ENCODE peak calls at places on chromosomes 7 and 10, in four cellular contexts. A, O, D and V are unnamed samples. For H3K4me1 and H3K27me3, the result is how much of the 10 kb centered on the place peaks cover.

GRCh38 chr7:80134105-80134535 is 511 bp upstream of the GNAI1 start:
- DNase-seq in A (no peak), D (no peak), O (no peak), V (no peak)

GRCh38 chr10:49592726-49593563 is 17.2 kb upstream of the SLC18A3 start:
- DNase-seq in A (peak), D (no peak), O (no peak), V (peak)

GRCh38 chr10:21528452-21529235 is 3.2 kb upstream of the SKIDA1 start:
- DNase-seq in O (no peak), D (no peak), A (no peak), V (no peak)

GRCh38 chr7:149772821-149773425 is 465 bp downstream of the ZNF467 start:
- DNase-seq in O (no peak), A (peak), D (no peak), V (no peak)

GRCh38 chr7:151632750-151633515 is 113.2 kb upstream of the RHEB start:
- DNase-seq in A (no peak), O (peak), D (peak), V (peak)

GRCh38 chr7:2523461-2523905 is 3.9 kb downstream of the LFNG start:
- DNase-seq in A (no peak), O (no peak), D (no peak), V (no peak)

GRCh38 chr10:69994262-69994661 is 58.4 kb upstream of the MACROH2A2 start:
- DNase-seq in O (no peak), A (peak), D (no peak), V (peak)

GRCh38 chr7:103132995-103133688 is 15.8 kb downstream of the NAPEPLD start:
- DNase-seq in O (no peak), A (no peak), D (no peak), V (no peak)

GRCh38 chr7:73905360-73905759 is 44.4 kb downstream of the TMEM270 start:
- DNase-seq in O (peak), D (no peak), A (no peak), V (no peak)

GRCh38 chr10:86113983-86114382 is 252.6 kb downstream of the GRID1 start:
- DNase-seq in D (no peak), A (no peak), O (no peak), V (no peak)

GRCh38 chr7:136400877-136401276 is 423.7 kb upstream of the MTPN start:
- DNase-seq in A (no peak), O (no peak), D (no peak), V (no peak)

GRCh38 chr7:159025161-159025779 is 119.4 kb downstream of the VIPR2 start:
- DNase-seq in A (no peak), D (no peak), O (peak), V (no peak)

GRCh38 chr7:22208806-22209205 is 148.1 kb downstream of the RAPGEF5 start:
- DNase-seq in A (no peak), D (no peak), O (no peak), V (no peak)

GRCh38 chr10:101693701-101694055 is 1.3 kb downstream of the FBXW4 start:
- DNase-seq in D (no peak), A (peak), O (no peak), V (peak)

GRCh38 chr7:84455788-84456187 is 261.2 kb upstream of the SEMA3A start:
- DNase-seq in D (no peak), A (no peak), O (no peak), V (no peak)

GRCh38 chr7:1288996-1289551 is 56.4 kb downstream of the UNCX start:
- DNase-seq in D (no peak), A (no peak), O (no peak), V (no peak)

DNA sequence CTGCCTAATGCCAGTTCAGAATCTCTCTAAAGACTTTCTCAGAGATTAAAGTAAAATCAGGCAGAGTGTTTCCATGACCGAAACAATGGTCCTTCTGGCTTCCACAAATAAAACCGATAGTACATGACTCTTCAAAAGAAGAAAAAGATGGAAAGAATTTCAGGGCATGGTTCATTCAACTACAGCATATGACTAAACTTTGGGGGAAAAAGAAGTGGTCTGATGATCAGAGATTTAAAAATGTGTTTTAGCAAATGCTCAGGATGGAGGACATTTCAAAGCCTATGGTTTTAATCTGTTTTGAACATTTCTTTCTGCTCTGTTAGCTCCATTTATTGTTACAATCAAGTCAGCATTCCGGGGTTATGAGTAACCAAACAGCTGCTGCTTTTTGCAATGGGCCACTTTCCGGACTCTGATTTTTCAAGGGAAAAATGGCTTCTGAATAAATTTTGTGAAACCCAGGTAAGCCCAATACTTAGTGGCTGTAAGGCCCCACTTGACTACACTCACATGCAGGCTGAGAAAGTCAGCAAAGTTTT is 142.4 kb downstream of the CUBN start:
- DNase-seq in D (no peak), A (no peak), O (no peak), V (no peak)
- H3K4me1 ChIP-seq in D (under half), A (under half), O (under half), V (under half)

GRCh38 chr10:1651280-1651975 is 85.9 kb downstream of the ADARB2 start:
- DNase-seq in A (no peak), O (peak), D (no peak), V (no peak)
- H3K27me3 ChIP-seq in A (under half), O (under half), D (under half), V (under half)

DNA sequence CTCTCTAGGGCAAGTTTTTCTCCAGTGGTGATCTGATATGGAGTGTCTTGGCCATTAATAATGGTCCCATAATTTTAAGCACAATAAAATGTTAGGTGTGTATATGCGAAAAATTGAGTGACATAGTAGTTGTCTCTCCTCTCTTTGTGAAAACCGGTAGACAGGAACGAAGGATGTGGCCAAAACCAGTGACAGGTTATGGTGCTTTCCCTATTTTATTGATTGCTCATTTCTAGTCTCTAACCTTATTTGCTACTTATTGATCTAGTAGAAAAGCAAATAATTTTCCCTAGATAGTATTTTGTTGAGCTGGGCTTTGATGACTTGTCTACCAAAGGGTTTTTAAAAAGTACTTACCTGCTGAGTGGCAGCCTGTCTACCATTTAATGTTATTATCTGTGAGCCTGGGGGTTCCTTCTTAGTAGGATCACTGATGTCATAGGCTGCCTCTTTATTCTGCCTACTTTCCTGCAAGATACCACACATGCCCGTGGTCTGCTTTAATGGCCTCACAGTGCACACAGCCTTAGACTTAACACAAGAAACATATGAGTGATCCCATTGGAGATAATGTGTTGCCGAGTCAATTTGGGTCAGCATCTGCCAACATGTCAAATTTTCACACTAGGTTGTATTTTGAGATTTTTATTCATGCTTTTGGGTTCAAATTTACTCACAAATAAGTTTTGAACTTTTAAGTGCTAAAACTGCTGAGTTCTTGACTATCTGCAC is 100.0 kb downstream of the AUTS2 start:
- DNase-seq in A (peak), O (no peak), D (no peak), V (no peak)
- H3K4me1 ChIP-seq in A (under half), O (under half), D (under half), V (under half)

DNA sequence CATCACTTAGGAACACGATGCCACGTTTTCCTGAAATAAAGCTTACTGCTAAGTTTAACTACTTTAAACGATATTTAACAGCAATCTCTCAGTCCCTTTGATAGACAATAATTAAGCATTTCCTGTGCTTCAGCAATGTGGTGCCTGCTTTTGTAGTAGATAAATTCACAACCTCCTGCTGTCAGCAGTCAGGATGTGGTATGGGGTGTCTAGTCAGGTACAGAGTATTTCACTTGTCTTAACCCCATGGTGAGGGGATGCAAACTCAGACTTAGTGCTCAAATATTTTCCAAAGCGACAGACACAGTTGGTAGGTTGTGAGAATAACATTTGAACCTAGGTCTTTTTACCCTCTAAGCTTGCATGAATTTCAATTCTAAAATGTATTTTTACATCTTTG is 526.2 kb upstream of the PFKP start:
- DNase-seq in D (no peak), A (no peak), O (no peak), V (no peak)
- H3K27me3 ChIP-seq in D (under half), A (under half), O (under half), V (under half)

DNA sequence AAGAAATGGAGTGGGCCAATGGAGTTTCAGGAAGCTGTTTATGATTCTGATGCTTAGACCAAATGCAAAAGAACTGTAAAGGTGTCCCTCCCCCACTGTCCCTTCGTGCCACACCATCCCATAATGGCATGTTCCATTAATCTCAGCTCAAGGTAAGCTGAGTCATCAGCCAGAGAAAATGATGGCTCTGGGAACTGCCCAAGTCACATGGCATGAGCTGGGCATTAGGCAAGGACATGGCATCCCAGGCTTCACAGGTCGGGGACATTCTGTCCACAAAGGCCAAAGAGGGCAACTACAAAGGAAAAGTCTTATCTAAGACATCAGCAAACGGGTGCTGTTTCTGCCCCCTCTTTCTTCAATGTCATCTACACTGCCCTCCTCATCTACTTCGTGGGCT is 44.9 kb downstream of the DLG5 start:
- DNase-seq in D (no peak), A (no peak), O (no peak), V (no peak)
- H3K4me1 ChIP-seq in D (under half), A (under half), O (half or more), V (under half)

GRCh38 chr10:8059191-8059936 is 4.9 kb downstream of the GATA3 start:
- DNase-seq in A (no peak), D (peak), O (no peak), V (no peak)

GRCh38 chr10:8056891-8057331 is 2.4 kb downstream of the GATA3 start:
- DNase-seq in O (no peak), D (peak), A (no peak), V (no peak)

GRCh38 chr10:8056378-8056777 is 1.9 kb downstream of the GATA3 start:
- DNase-seq in A (no peak), D (peak), O (no peak), V (no peak)

GRCh38 chr10:8058274-8059111 is 4.0 kb downstream of the GATA3 start:
- DNase-seq in O (no peak), D (no peak), A (no peak), V (no peak)

GRCh38 chr10:8057636-8058273 is 3.3 kb downstream of the GATA3 start:
- DNase-seq in D (peak), O (no peak), A (no peak), V (no peak)
- H3K27me3 ChIP-seq in D (half or more), O (under half), A (under half), V (under half)

DNA sequence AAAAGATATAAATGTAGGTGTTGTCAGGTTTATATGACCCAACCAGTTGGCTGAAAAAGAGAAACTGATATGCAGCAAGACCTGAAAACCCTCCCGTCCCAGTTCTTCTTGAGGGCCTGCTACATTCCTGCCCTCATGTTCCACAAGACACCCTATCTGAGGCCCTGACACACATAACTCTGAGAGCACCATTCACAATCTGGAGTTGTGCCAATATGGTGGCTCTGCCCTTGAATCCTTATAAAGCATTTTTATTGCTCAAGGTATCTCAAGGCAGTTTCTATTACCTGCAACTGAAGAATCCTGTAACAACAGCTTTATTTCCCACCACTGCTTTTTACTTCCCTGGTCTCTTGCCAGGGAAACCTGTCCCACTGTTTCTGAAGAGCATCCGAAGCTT is 17.0 kb downstream of the XPNPEP1 start:
- DNase-seq in O (no peak), D (no peak), A (no peak), V (no peak)
- H3K4me1 ChIP-seq in O (under half), D (under half), A (under half), V (under half)